ENCODE peak calls at places on chromosomes 11 and 22, in four cellular contexts. S, D, U and R are unnamed samples.

GRCh38 chr11:110773442-110773841 is 61.2 kb upstream of the ARHGAP20 start:
- DNase-seq in S (no peak), D (no peak), U (no peak), R (no peak)

GRCh38 chr11:74611369-74611861 is 19.0 kb downstream of the POLD3 start:
- DNase-seq in S (no peak), D (peak), U (no peak), R (no peak)

GRCh38 chr11:65849366-65849765 is 8.6 kb downstream of the CFL1 start:
- DNase-seq in S (no peak), D (no peak), U (no peak), R (no peak)

GRCh38 chr22:50564289-50564688 is 1.6 kb upstream of the SYCE3 start:
- DNase-seq in S (no peak), D (no peak), U (no peak), R (no peak)

GRCh38 chr22:29727248-29727551 is 7.4 kb downstream of the CABP7 start:
- DNase-seq in S (peak), D (no peak), U (no peak), R (no peak)

GRCh38 chr11:16783321-16783801 is 44.9 kb downstream of the C11orf58 start:
- DNase-seq in S (no peak), D (no peak), U (no peak), R (no peak)

GRCh38 chr11:19770277-19770676 is 57.6 kb downstream of the NAV2 start:
- DNase-seq in S (no peak), D (no peak), U (no peak), R (no peak)

GRCh38 chr11:34819740-34820482 is 96.3 kb downstream of the APIP start:
- DNase-seq in S (no peak), D (peak), U (peak), R (no peak)